ENCODE peak calls at places on chromosomes 13 and 19, in nine cellular contexts. S, K, E, G, D, B, C, T and F are unnamed samples.

GRCh38 chr19:32238076-32238475 is 107.3 kb upstream of the ZNF507 start:
- DNase-seq in S (no peak), K (no peak), E (no peak), G (no peak), D (no peak), B (no peak), C (no peak), T (no peak), F (no peak)

GRCh38 chr19:51098366-51099069 is 9.7 kb downstream of the CTU1 start:
- DNase-seq in S (no peak), K (peak; percentile 19), E (no peak), G (peak; percentile 82), D (no peak), B (no peak), C (no peak), T (peak; percentile 82), F (no peak)

GRCh38 chr19:36605839-36606478 is 846 bp downstream of the ZNF382 start:
- DNase-seq in S (no peak), K (peak; percentile 30), E (no peak), G (no peak), D (no peak), B (no peak), C (no peak), T (no peak), F (no peak)

GRCh38 chr13:50334944-50335343 is 319.7 kb downstream of the KCNRG start:
- DNase-seq in S (no peak), K (peak; percentile 92), E (peak; percentile 82), G (no peak), D (no peak), B (no peak), C (no peak), T (no peak), F (no peak)

GRCh38 chr19:18488838-18489626 is 32.8 kb downstream of the ELL start:
- DNase-seq in S (no peak), K (peak; percentile 26), E (no peak), G (no peak), D (peak; percentile 63), B (no peak), C (no peak), T (no peak), F (no peak)

GRCh38 chr19:39342647-39343305 is 555 bp downstream of the SAMD4B start:
- DNase-seq in S (no peak), K (no peak), E (no peak), G (no peak), D (no peak), B (peak; percentile 49), C (peak; percentile 42), T (peak; percentile 61), F (peak; percentile 73)

GRCh38 chr13:100620792-100621191 is 32.2 kb upstream of the GGACT start:
- DNase-seq in S (no peak), K (no peak), E (no peak), G (no peak), D (no peak), B (no peak), C (no peak), T (no peak), F (no peak)

GRCh38 chr19:18790566-18791314 is at the start of gene COMP:
- DNase-seq in S (no peak), K (no peak), E (no peak), G (peak; percentile 45), D (no peak), B (no peak), C (no peak), T (no peak), F (no peak)

GRCh38 chr19:19524053-19524452 is 4.7 kb upstream of the YJEFN3 start:
- DNase-seq in S (no peak), K (no peak), E (no peak), G (no peak), D (no peak), B (no peak), C (no peak), T (no peak), F (no peak)

GRCh38 chr19:51127755-51128154 is 3.0 kb downstream of the SIGLEC9 start:
- DNase-seq in S (no peak), K (no peak), E (peak; percentile 76), G (no peak), D (no peak), B (no peak), C (no peak), T (no peak), F (peak; percentile 49)

GRCh38 chr19:18725755-18726416 is 42.4 kb downstream of the CRTC1 start:
- DNase-seq in S (no peak), K (no peak), E (no peak), G (no peak), D (no peak), B (no peak), C (peak; percentile 74), T (no peak), F (no peak)

GRCh38 chr19:37869766-37870340 is 36.5 kb downstream of the WDR87 start:
- DNase-seq in S (no peak), K (no peak), E (no peak), G (no peak), D (no peak), B (no peak), C (no peak), T (no peak), F (no peak)

GRCh38 chr13:76764429-76764828 is 121.8 kb downstream of the KCTD12 start:
- DNase-seq in S (peak; percentile 20), K (peak; percentile 87), E (peak; percentile 46), G (peak; percentile 63), D (no peak), B (no peak), C (peak; percentile 32), T (peak; percentile 67), F (peak; percentile 79)

GRCh38 chr19:37905936-37906867 is at the start of gene WDR87:
- DNase-seq in S (no peak), K (no peak), E (no peak), G (peak; percentile 64), D (peak; percentile 48), B (no peak), C (peak; percentile 25), T (peak; percentile 62), F (no peak)

GRCh38 chr13:108478179-108478578 is 151.2 kb upstream of the MYO16 start:
- DNase-seq in S (no peak), K (no peak), E (no peak), G (no peak), D (no peak), B (no peak), C (no peak), T (no peak), F (no peak)

GRCh38 chr19:18879579-18880373 is 16.2 kb downstream of the CERS1 start:
- DNase-seq in S (no peak), K (peak; percentile 14), E (no peak), G (no peak), D (peak; percentile 71), B (no peak), C (no peak), T (peak; percentile 50), F (no peak)

GRCh38 chr13:93603043-93603442 is 376.4 kb downstream of the GPC6 start:
- DNase-seq in S (no peak), K (no peak), E (peak; percentile 80), G (no peak), D (no peak), B (no peak), C (no peak), T (no peak), F (no peak)

GRCh38 chr13:23889598-23890224 is 511 bp upstream of the MIPEP start:
- DNase-seq in S (no peak), K (no peak), E (no peak), G (no peak), D (no peak), B (no peak), C (no peak), T (no peak), F (no peak)

GRCh38 chr19:42325308-42325895 is at the start of gene MEGF8:
- DNase-seq in S (peak; percentile 92), K (peak; percentile 100), E (peak; percentile 98), G (peak; percentile 99), D (peak; percentile 98), B (peak; percentile 96), C (peak; percentile 99), T (peak; percentile 97), F (peak; percentile 96)

GRCh38 chr19:42324655-42325307 is 654 bp upstream of the MEGF8 start:
- DNase-seq in S (no peak), K (no peak), E (no peak), G (peak; percentile 67), D (no peak), B (no peak), C (peak; percentile 33), T (no peak), F (no peak)

GRCh38 chr19:42326969-42327368 is 1.5 kb downstream of the MEGF8 start:
- DNase-seq in S (no peak), K (no peak), E (no peak), G (no peak), D (no peak), B (no peak), C (no peak), T (no peak), F (no peak)

GRCh38 chr19:42327381-42327780 is 1.9 kb downstream of the MEGF8 start:
- DNase-seq in S (no peak), K (no peak), E (no peak), G (no peak), D (no peak), B (no peak), C (no peak), T (no peak), F (no peak)

GRCh38 chr19:42325896-42326771 is 699 bp downstream of the MEGF8 start:
- DNase-seq in S (no peak), K (no peak), E (no peak), G (peak; percentile 65), D (peak; percentile 28), B (no peak), C (no peak), T (no peak), F (no peak)
- H3K27ac ChIP-seq in S (peak overlapping the region; percentile 48), K (no peak overlapping the region), E (peak overlapping the region; percentile 34), G (peak overlapping the region; percentile 80), D (peak overlapping the region; percentile 70), B (peak overlapping the region; percentile 77), C (peak overlapping the region; percentile 71), T (peak overlapping the region; percentile 69), F (peak overlapping the region; percentile 72)

DNA sequence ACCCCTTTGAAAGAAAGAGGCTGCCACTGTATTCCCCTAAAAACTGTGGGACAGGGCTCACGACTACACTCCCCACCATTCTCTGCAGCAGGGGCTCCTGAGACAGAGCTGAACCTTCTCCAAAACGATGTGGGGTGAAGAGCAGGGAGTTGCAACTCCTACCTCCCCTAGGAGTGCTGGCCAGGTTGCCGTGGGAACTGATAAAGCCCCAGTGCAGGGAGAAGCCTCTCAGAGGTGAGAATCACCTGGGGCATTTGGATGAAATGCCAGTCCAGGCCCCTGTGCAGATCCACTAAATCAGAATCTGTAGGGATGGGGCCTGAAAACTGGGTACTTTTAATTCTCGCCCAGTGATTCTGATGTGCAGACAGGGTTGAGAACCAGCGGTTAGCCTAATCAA is 945 bp downstream of the DHRS12 start:
- DNase-seq in S (no peak), K (no peak), E (no peak), G (no peak), D (no peak), B (no peak), C (no peak), T (no peak), F (no peak)
- H3K4me3 ChIP-seq in S (peak overlapping the region; percentile 98), K (no peak overlapping the region), E (peak overlapping the region; percentile 74), G (peak overlapping the region; percentile 70), D (peak overlapping the region; percentile 88), B (peak overlapping the region; percentile 90), C (peak overlapping the region; percentile 88), T (peak overlapping the region; percentile 67), F (peak overlapping the region; percentile 73)

GRCh38 chr13:31962661-31963345 is 68.8 kb upstream of the FRY start:
- DNase-seq in S (no peak), K (no peak), E (peak; percentile 46), G (no peak), D (no peak), B (no peak), C (no peak), T (no peak), F (no peak)
- H3K27ac ChIP-seq in S (no peak overlapping the region), K (no peak overlapping the region), E (no peak overlapping the region), G (no peak overlapping the region), D (no peak overlapping the region), B (no peak overlapping the region), C (no peak overlapping the region), T (no peak overlapping the region), F (no peak overlapping the region)

GRCh38 chr13:114269281-114269770 is 12.1 kb upstream of the UPF3A start:
- DNase-seq in S (no peak), K (no peak), E (no peak), G (no peak), D (no peak), B (no peak), C (no peak), T (no peak), F (no peak)
- H3K4me3 ChIP-seq in S (no peak overlapping the region), K (no peak overlapping the region), E (no peak overlapping the region), G (no peak overlapping the region), D (no peak overlapping the region), B (no peak overlapping the region), C (no peak overlapping the region), T (no peak overlapping the region), F (no peak overlapping the region)